ENCODE peak calls at places on chromosomes 16 and 17, in seven cellular contexts. One of them, this sample, is unnamed.
A peak's percentile ranks its signal among the peaks of the same experiment; 100 is the strongest.

GRCh38 chr16:51434567-51435198 is 283.6 kb upstream of the SALL1 start:
- DNase-seq in psoas muscle: no peak
- DNase-seq in left lung: no peak
- DNase-seq in gastrocnemius medialis: no peak
- DNase-seq in CD8-positive, alpha-beta T cell: no peak
- DNase-seq in cardiac muscle cell: no peak
- DNase-seq in fibroblast of lung: no peak
- DNase-seq in this sample: no peak

GRCh38 chr16:84505249-84506156 is 1.0 kb upstream of the MEAK7 start:
- DNase-seq in psoas muscle: no peak
- DNase-seq in CD8-positive, alpha-beta T cell: no peak
- DNase-seq in gastrocnemius medialis: no peak
- DNase-seq in left lung: no peak
- DNase-seq in fibroblast of lung: no peak
- DNase-seq in cardiac muscle cell: no peak
- DNase-seq in this sample: no peak

GRCh38 chr17:35984140-35984539 is 2.4 kb downstream of the CCL14 start:
- DNase-seq in left lung: no peak
- DNase-seq in psoas muscle: no peak
- DNase-seq in cardiac muscle cell: no peak
- DNase-seq in fibroblast of lung: no peak
- DNase-seq in gastrocnemius medialis: no peak
- DNase-seq in CD8-positive, alpha-beta T cell: no peak
- DNase-seq in this sample: no peak

GRCh38 chr16:11165894-11166665 is 89.9 kb downstream of the SOCS1 start:
- DNase-seq in psoas muscle: no peak
- DNase-seq in left lung: peak; percentile 68
- DNase-seq in fibroblast of lung: no peak
- DNase-seq in gastrocnemius medialis: no peak
- DNase-seq in CD8-positive, alpha-beta T cell: no peak
- DNase-seq in cardiac muscle cell: no peak
- DNase-seq in this sample: no peak

GRCh38 chr17:17035490-17035889 is 6.8 kb upstream of the MPRIP start:
- DNase-seq in gastrocnemius medialis: no peak
- DNase-seq in psoas muscle: no peak
- DNase-seq in left lung: peak; percentile 24
- DNase-seq in cardiac muscle cell: no peak
- DNase-seq in CD8-positive, alpha-beta T cell: no peak
- DNase-seq in fibroblast of lung: no peak
- DNase-seq in this sample: no peak

GRCh38 chr16:87464691-87465300 is 28.0 kb downstream of the ZCCHC14 start:
- DNase-seq in cardiac muscle cell: peak; percentile 49
- DNase-seq in fibroblast of lung: peak; percentile 92
- DNase-seq in left lung: peak; percentile 83
- DNase-seq in CD8-positive, alpha-beta T cell: peak; percentile 31
- DNase-seq in gastrocnemius medialis: peak; percentile 76
- DNase-seq in psoas muscle: peak; percentile 73
- DNase-seq in this sample: no peak

GRCh38 chr17:40810505-40810904 is 10.7 kb upstream of the KRT28 start:
- DNase-seq in left lung: no peak
- DNase-seq in fibroblast of lung: peak; percentile 84
- DNase-seq in gastrocnemius medialis: no peak
- DNase-seq in CD8-positive, alpha-beta T cell: no peak
- DNase-seq in psoas muscle: no peak
- DNase-seq in cardiac muscle cell: no peak
- DNase-seq in this sample: no peak

GRCh38 chr17:30921544-30922196 is at the start of gene ADAP2:
- DNase-seq in psoas muscle: peak; percentile 59
- DNase-seq in gastrocnemius medialis: no peak
- DNase-seq in left lung: peak; percentile 95
- DNase-seq in fibroblast of lung: peak; percentile 22
- DNase-seq in cardiac muscle cell: peak; percentile 65
- DNase-seq in CD8-positive, alpha-beta T cell: no peak
- DNase-seq in this sample: no peak

GRCh38 chr16:8528471-8528870 is 61.8 kb downstream of the TMEM114 start:
- DNase-seq in psoas muscle: no peak
- DNase-seq in gastrocnemius medialis: no peak
- DNase-seq in CD8-positive, alpha-beta T cell: no peak
- DNase-seq in left lung: no peak
- DNase-seq in cardiac muscle cell: no peak
- DNase-seq in fibroblast of lung: no peak
- DNase-seq in this sample: no peak

GRCh38 chr17:48816774-48817590 is at the start of gene TTLL6:
- DNase-seq in CD8-positive, alpha-beta T cell: peak; percentile 80
- DNase-seq in cardiac muscle cell: peak; percentile 95
- DNase-seq in psoas muscle: peak; percentile 74
- DNase-seq in fibroblast of lung: peak; percentile 81
- DNase-seq in left lung: peak; percentile 90
- DNase-seq in gastrocnemius medialis: peak; percentile 50
- DNase-seq in this sample: no peak

GRCh38 chr17:74769266-74769855 is 6.8 kb downstream of the NAT9 start:
- DNase-seq in left lung: no peak
- DNase-seq in gastrocnemius medialis: no peak
- DNase-seq in fibroblast of lung: no peak
- DNase-seq in CD8-positive, alpha-beta T cell: no peak
- DNase-seq in psoas muscle: no peak
- DNase-seq in cardiac muscle cell: no peak
- DNase-seq in this sample: no peak

GRCh38 chr16:51408357-51408756 is 257.3 kb upstream of the SALL1 start:
- DNase-seq in gastrocnemius medialis: no peak
- DNase-seq in CD8-positive, alpha-beta T cell: no peak
- DNase-seq in psoas muscle: no peak
- DNase-seq in fibroblast of lung: peak; percentile 71
- DNase-seq in cardiac muscle cell: no peak
- DNase-seq in left lung: no peak
- DNase-seq in this sample: no peak

GRCh38 chr16:79278506-79278905 is 322.0 kb downstream of the MAF start:
- DNase-seq in fibroblast of lung: no peak
- DNase-seq in psoas muscle: no peak
- DNase-seq in left lung: no peak
- DNase-seq in gastrocnemius medialis: no peak
- DNase-seq in CD8-positive, alpha-beta T cell: peak; percentile 47
- DNase-seq in cardiac muscle cell: no peak
- DNase-seq in this sample: no peak

GRCh38 chr16:21190599-21190998 is 20.8 kb downstream of the ZP2 start:
- DNase-seq in CD8-positive, alpha-beta T cell: no peak
- DNase-seq in left lung: no peak
- DNase-seq in psoas muscle: no peak
- DNase-seq in cardiac muscle cell: no peak
- DNase-seq in fibroblast of lung: no peak
- DNase-seq in gastrocnemius medialis: no peak
- DNase-seq in this sample: no peak

GRCh38 chr16:11624645-11625607 is 38.2 kb upstream of the LITAF start:
- DNase-seq in cardiac muscle cell: no peak
- DNase-seq in left lung: no peak
- DNase-seq in psoas muscle: no peak
- DNase-seq in fibroblast of lung: no peak
- DNase-seq in gastrocnemius medialis: no peak
- DNase-seq in CD8-positive, alpha-beta T cell: no peak
- DNase-seq in this sample: no peak

GRCh38 chr16:87064731-87065720 is 252.2 kb downstream of the C16orf95 start:
- DNase-seq in left lung: no peak
- DNase-seq in gastrocnemius medialis: no peak
- DNase-seq in psoas muscle: no peak
- DNase-seq in CD8-positive, alpha-beta T cell: no peak
- DNase-seq in cardiac muscle cell: no peak
- DNase-seq in fibroblast of lung: no peak
- DNase-seq in this sample: no peak

GRCh38 chr17:53680745-53681144 is 142.0 kb upstream of the KIF2B start:
- DNase-seq in psoas muscle: no peak
- DNase-seq in CD8-positive, alpha-beta T cell: no peak
- DNase-seq in cardiac muscle cell: no peak
- DNase-seq in gastrocnemius medialis: no peak
- DNase-seq in fibroblast of lung: no peak
- DNase-seq in left lung: no peak
- DNase-seq in this sample: no peak

GRCh38 chr16:29745853-29746345 is at the start of gene C16orf54:
- DNase-seq in left lung: peak; percentile 96
- DNase-seq in CD8-positive, alpha-beta T cell: peak; percentile 92
- DNase-seq in gastrocnemius medialis: peak; percentile 13
- DNase-seq in cardiac muscle cell: no peak
- DNase-seq in fibroblast of lung: no peak
- DNase-seq in psoas muscle: peak; percentile 54
- DNase-seq in this sample: peak; percentile 51

GRCh38 chr16:85425061-85425662 is 188.0 kb upstream of the GSE1 start:
- DNase-seq in fibroblast of lung: no peak
- DNase-seq in gastrocnemius medialis: no peak
- DNase-seq in cardiac muscle cell: no peak
- DNase-seq in left lung: peak; percentile 75
- DNase-seq in CD8-positive, alpha-beta T cell: peak; percentile 1
- DNase-seq in psoas muscle: no peak
- DNase-seq in this sample: no peak

GRCh38 chr17:9769036-9769695 is 22.2 kb downstream of the DHRS7C start:
- DNase-seq in gastrocnemius medialis: no peak
- DNase-seq in left lung: no peak
- DNase-seq in fibroblast of lung: no peak
- DNase-seq in psoas muscle: no peak
- DNase-seq in CD8-positive, alpha-beta T cell: no peak
- DNase-seq in cardiac muscle cell: no peak
- DNase-seq in this sample: no peak

GRCh38 chr16:86585821-86586611 is 7.7 kb downstream of the FOXL1 start:
- DNase-seq in fibroblast of lung: peak; percentile 92
- DNase-seq in left lung: no peak
- DNase-seq in psoas muscle: no peak
- DNase-seq in cardiac muscle cell: no peak
- DNase-seq in gastrocnemius medialis: no peak
- DNase-seq in CD8-positive, alpha-beta T cell: no peak
- DNase-seq in this sample: no peak

GRCh38 chr16:715448-716249 is 731 bp downstream of the METRN start:
- DNase-seq in cardiac muscle cell: peak; percentile 79
- DNase-seq in psoas muscle: no peak
- DNase-seq in gastrocnemius medialis: no peak
- DNase-seq in left lung: no peak
- DNase-seq in fibroblast of lung: peak; percentile 31
- DNase-seq in CD8-positive, alpha-beta T cell: no peak
- DNase-seq in this sample: no peak

GRCh38 chr17:4362141-4362540 is 4.3 kb downstream of the UBE2G1 start:
- DNase-seq in CD8-positive, alpha-beta T cell: no peak
- DNase-seq in fibroblast of lung: no peak
- DNase-seq in cardiac muscle cell: no peak
- DNase-seq in gastrocnemius medialis: no peak
- DNase-seq in left lung: no peak
- DNase-seq in psoas muscle: no peak
- DNase-seq in this sample: no peak

DNA sequence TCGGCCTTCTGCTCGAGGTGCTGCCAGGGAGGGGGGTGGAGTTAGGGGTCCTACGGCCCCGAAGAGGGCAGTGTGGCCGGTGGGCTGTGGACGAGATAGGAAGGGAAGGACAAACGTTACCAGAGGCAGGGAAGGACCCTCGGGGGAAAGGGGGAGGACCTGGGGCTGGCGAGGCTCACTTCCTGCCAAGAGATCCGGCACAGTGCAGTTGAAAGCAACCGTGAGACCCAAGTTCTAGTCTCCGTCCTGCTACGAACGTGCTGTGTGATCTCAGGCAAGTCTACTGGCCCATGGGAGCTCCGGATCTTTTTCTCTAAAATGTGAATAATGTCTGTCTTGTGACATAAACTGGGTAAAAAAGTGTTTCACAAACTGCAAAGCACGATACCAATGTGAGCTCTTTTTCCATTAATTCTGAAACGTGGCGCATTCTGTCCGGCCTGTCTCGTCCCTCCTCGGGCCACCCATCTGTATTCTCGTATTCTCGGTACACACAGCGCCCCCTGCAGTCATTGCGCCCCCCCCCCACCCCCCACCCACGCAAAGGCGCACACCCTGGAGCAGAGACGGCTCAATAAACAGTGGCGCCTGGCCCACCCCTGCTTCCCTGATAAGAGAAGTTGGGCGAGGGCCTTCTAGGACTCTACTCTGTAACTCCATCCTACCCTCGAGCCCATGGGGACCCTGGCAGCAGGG is 8.8 kb downstream of the CYGB start:
- DNase-seq in CD8-positive, alpha-beta T cell: no peak
- DNase-seq in left lung: no peak
- DNase-seq in psoas muscle: no peak
- DNase-seq in gastrocnemius medialis: no peak
- DNase-seq in fibroblast of lung: no peak
- DNase-seq in cardiac muscle cell: no peak
- DNase-seq in this sample: no peak
- H3K4me1 ChIP-seq in CD8-positive, alpha-beta T cell: peaks cover 46% of the 10 kb centered on the region
- H3K4me1 ChIP-seq in left lung: peaks cover 64% of the 10 kb centered on the region
- H3K4me1 ChIP-seq in psoas muscle: peaks cover 41% of the 10 kb centered on the region
- H3K4me1 ChIP-seq in gastrocnemius medialis: peaks cover 32% of the 10 kb centered on the region
- H3K4me1 ChIP-seq in fibroblast of lung: peaks cover 44% of the 10 kb centered on the region
- H3K4me1 ChIP-seq in cardiac muscle cell: peaks cover 13% of the 10 kb centered on the region
- H3K4me1 ChIP-seq in this sample: peaks cover 61% of the 10 kb centered on the region

GRCh38 chr16:81568749-81569087 is 124.1 kb downstream of the CMIP start:
- DNase-seq in fibroblast of lung: no peak
- DNase-seq in left lung: no peak
- DNase-seq in gastrocnemius medialis: no peak
- DNase-seq in cardiac muscle cell: no peak
- DNase-seq in CD8-positive, alpha-beta T cell: no peak
- DNase-seq in psoas muscle: no peak
- DNase-seq in this sample: no peak
- TF ChIP-seq CTCF in fibroblast of lung: no peak
- TF ChIP-seq CTCF in left lung: no peak
- TF ChIP-seq CTCF in gastrocnemius medialis: no peak
- TF ChIP-seq CTCF in cardiac muscle cell: no peak
- TF ChIP-seq CTCF in CD8-positive, alpha-beta T cell: no peak
- TF ChIP-seq CTCF in psoas muscle: no peak
- TF ChIP-seq CTCF in this sample: no peak

GRCh38 chr17:50060951-50061712 is 5.2 kb downstream of the ITGA3 start:
- DNase-seq in fibroblast of lung: peak; percentile 82
- DNase-seq in gastrocnemius medialis: peak; percentile 65
- DNase-seq in left lung: no peak
- DNase-seq in psoas muscle: peak; percentile 78
- DNase-seq in CD8-positive, alpha-beta T cell: no peak
- DNase-seq in cardiac muscle cell: peak; percentile 91
- DNase-seq in this sample: no peak
- H3K4me1 ChIP-seq in fibroblast of lung: peaks cover 72% of the 10 kb centered on the region
- H3K4me1 ChIP-seq in gastrocnemius medialis: peaks cover 84% of the 10 kb centered on the region
- H3K4me1 ChIP-seq in left lung: peaks cover 97% of the 10 kb centered on the region
- H3K4me1 ChIP-seq in psoas muscle: peaks cover 93% of the 10 kb centered on the region
- H3K4me1 ChIP-seq in CD8-positive, alpha-beta T cell: peaks cover 9% of the 10 kb centered on the region
- H3K4me1 ChIP-seq in cardiac muscle cell: peaks cover 52% of the 10 kb centered on the region
- H3K4me1 ChIP-seq in this sample: peaks cover 96% of the 10 kb centered on the region

DNA sequence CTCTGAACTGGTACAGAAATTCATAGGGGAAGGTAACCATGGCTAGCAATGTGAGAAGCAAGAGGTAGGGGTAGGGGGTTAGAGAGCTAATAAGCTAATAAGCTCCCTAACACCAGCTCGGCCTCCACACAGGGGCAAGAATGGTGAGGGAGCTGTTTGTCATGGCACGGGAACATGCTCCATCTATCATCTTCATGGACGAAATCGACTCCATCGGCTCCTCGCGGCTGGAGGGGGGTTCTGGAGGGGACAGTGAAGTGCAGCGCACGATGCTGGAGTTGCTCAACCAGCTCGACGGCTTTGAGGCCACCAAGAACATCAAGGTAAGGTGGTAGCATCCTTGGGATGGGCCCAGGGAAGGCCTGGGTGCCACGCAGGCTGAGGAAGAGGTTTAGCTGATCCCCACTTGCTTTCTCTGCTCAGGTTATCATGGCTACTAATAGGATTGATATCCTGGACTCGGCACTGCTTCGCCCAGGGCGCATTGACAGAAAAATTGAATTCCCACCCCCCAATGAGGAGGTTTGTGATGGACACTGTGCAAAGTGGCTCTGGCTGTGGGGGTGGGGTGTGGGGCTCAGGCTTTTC is 3.5 kb upstream of the FTSJ3 start:
- DNase-seq in CD8-positive, alpha-beta T cell: no peak
- DNase-seq in left lung: no peak
- DNase-seq in psoas muscle: no peak
- DNase-seq in cardiac muscle cell: no peak
- DNase-seq in gastrocnemius medialis: no peak
- DNase-seq in fibroblast of lung: no peak
- DNase-seq in this sample: no peak
- TF ChIP-seq CTCF in CD8-positive, alpha-beta T cell: no peak
- TF ChIP-seq CTCF in left lung: no peak
- TF ChIP-seq CTCF in psoas muscle: no peak
- TF ChIP-seq CTCF in cardiac muscle cell: no peak
- TF ChIP-seq CTCF in gastrocnemius medialis: no peak
- TF ChIP-seq CTCF in fibroblast of lung: no peak
- TF ChIP-seq CTCF in this sample: no peak